ENCODE peak calls at places on chromosomes 12 and 14, in four cellular contexts. V is pancreas, G is hepatocyte, T is K562. I is an unnamed sample.

GRCh38 chr14:58752782-58753181 is 115.0 kb downstream of the DACT1 start:
- DNase-seq in V (peak; percentile 82), G (no peak), T (no peak), I (peak; percentile 71)

GRCh38 chr14:43665570-43666267 is 841.4 kb downstream of the FSCB start:
- DNase-seq in V (no peak), G (no peak), T (no peak), I (no peak)

GRCh38 chr14:49970474-49971147 is 77.7 kb downstream of the ARF6 start:
- DNase-seq in V (no peak), G (peak; percentile 66), T (peak; percentile 77), I (no peak)

GRCh38 chr14:102218688-102219087 is 79.0 kb downstream of the WDR20 start:
- DNase-seq in V (no peak), G (no peak), T (no peak), I (no peak)

GRCh38 chr12:111180830-111181726 is 187.8 kb downstream of the PHETA1 start:
- DNase-seq in V (no peak), G (peak; percentile 85), T (no peak), I (no peak)

GRCh38 chr14:68961781-68962584 is 17.1 kb downstream of the ACTN1 start:
- DNase-seq in V (no peak), G (no peak), T (no peak), I (peak; percentile 87)

GRCh38 chr14:22370084-22370847 is 218.8 kb downstream of the DAD1 start:
- DNase-seq in V (peak; percentile 9), G (no peak), T (no peak), I (peak; percentile 93)

GRCh38 chr14:35826952-35827416 is 846 bp downstream of the BRMS1L start:
- DNase-seq in V (no peak), G (no peak), T (no peak), I (no peak)

DNA sequence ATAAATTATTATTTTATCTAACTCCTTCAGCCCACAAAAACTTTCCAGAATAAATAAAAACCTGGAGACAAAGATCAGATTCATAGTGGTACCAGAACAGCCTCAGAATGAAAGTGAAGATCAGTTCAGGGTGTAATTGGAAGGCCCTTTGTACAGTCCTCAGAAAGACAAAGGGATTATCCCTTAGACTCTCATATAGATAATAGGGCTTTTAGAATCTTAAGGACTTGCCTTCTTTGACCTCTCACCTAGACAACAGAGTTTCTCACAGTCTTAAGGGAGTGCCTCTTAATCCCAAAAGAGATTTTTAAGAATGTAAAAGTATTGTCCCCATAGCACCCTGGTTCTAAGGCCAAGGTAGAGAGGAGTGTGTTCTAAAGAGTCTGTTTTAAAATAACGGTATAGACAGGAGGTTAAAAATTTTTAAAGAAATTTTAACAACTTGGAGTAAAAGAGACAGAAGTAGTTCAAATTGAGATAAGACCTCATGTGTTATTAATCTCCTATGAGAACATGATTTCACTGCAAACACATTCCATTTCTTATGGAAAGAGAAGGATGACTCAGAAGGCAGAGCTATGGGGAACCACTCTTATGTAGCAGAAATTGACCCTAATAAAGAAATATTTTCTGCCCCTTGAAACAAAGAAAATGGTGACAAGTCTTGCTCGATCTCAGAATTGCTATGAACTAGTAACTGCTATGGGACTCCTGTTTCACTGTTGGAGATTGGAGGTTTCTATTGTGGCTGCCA is 24.2 kb upstream of the NOVA1 start:
- DNase-seq in V (no peak), G (no peak), T (no peak), I (peak; percentile 4)
- TF ChIP-seq CTCF in V (no peak), G (no peak), T (no peak), I (no peak)

DNA sequence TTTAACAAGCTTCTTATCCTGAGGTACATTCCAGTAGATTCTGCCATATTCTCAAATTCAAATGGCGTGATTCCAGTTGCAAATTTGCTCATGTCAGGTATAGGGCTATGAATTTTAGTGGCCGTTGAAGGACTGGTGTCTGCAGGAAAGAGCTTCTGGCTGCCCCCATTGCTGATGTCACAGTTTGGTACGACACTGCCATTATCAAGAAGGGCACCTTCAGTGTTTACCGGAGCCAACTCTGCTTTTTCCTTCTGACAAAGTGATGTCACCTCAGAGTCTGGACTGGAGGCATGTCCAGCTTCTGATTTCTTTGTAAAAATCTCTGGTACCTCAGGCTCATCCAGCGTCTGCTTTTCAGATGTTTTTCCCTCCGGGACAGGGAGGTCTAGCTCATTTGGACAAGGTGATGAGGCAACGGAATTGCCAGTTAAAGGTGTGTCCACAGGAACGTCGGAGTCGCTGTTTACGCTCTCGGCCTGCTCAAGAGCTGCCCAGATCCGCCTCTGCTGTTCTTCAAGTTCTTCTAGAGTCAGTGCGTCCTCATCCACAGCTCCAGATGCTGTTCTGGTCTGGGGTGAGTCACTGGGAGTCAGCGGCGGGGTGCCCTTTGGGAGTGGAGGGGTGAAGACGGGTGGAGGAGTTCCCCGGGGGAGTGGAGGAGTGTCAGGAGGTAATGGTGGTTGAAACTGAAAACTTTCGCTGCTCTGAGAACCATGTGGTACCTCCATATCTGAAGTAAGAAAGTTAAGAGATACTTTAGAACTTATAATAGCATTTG is 27.0 kb downstream of the ZCCHC8 start:
- DNase-seq in V (no peak), G (no peak), T (peak; percentile 22), I (peak; percentile 53)
- H3K36me3 ChIP-seq in V (peaks cover 14% of the 10 kb centered on the region), G (no peaks in the 10 kb centered on the region), T (peaks cover 63% of the 10 kb centered on the region), I (peaks cover 21% of the 10 kb centered on the region)

GRCh38 chr12:68614772-68615171 is 4.1 kb downstream of the RAP1B start:
- DNase-seq in V (no peak), G (no peak), T (no peak), I (no peak)

GRCh38 chr12:68613209-68613904 is 2.7 kb downstream of the RAP1B start:
- DNase-seq in V (no peak), G (peak; percentile 10), T (no peak), I (no peak)

GRCh38 chr12:68612245-68612644 is 1.5 kb downstream of the RAP1B start:
- DNase-seq in V (no peak), G (peak; percentile 34), T (peak; percentile 30), I (peak; percentile 79)

GRCh38 chr12:68612675-68613074 is 2.0 kb downstream of the RAP1B start:
- DNase-seq in V (no peak), G (peak; percentile 5), T (no peak), I (no peak)

DNA sequence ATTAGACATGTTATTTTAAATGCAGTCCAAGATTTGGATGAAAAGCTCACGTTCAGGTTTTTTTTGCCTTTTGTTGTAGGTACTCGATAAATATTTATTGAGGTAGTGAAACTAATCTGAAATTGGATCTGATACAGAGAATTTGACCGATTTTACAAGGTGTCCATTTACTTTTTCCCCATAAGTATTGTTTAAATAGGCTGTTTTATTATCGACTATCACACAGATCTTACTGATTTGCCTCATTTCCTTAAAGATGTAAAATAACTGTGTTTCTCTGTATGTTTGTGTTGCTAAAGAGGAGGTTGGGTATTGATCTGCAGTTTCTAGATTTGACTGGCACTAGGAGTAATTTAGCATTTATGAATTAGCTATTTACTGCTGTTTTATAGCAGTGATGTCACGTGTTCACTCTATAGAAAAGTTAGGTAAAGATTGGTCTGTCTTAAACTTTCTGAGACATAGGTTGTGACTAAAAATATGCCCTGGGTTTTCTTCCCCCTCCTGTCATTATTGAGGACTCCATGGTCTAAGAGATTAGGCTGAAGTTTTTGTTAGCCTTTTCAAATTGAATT is 3.5 kb downstream of the RAP1B start:
- DNase-seq in V (no peak), G (no peak), T (no peak), I (no peak)
- H3K4me3 ChIP-seq in V (no peak overlapping the region), G (peak overlapping the region; percentile 31), T (no peak overlapping the region), I (no peak overlapping the region)

GRCh38 chr14:95895720-95896119 is 19.1 kb downstream of the TUNAR start:
- DNase-seq in V (no peak), G (peak; percentile 56), T (peak; percentile 29), I (no peak)
- TF ChIP-seq CTCF in V (no peak), G (peak; percentile 32), T (peak; percentile 30), I (peak; percentile 10)

I was measured in bronchial epithelial cell.